ENCODE peak calls at places on chromosomes 2 and 18, in four cellular contexts. I, R, X and A are unnamed samples.

GRCh38 chr18:54558609-54559585 is 32.1 kb upstream of the DYNAP start:
- DNase-seq in R (no peak), X (no peak), I (peak; percentile 3), A (peak; percentile 24)

GRCh38 chr2:240713071-240713927 is 21.6 kb downstream of the AQP12A start:
- DNase-seq in X (no peak), I (no peak), R (no peak), A (no peak)

GRCh38 chr18:78979058-78979680 is 449 bp upstream of the SALL3 start:
- DNase-seq in X (peak; percentile 72), I (no peak), R (no peak), A (peak; percentile 66)

GRCh38 chr2:158969717-158970521 is 1.5 kb downstream of the TANC1 start:
- DNase-seq in X (peak; percentile 53), I (peak; percentile 21), R (no peak), A (peak; percentile 63)

GRCh38 chr2:216279459-216279858 is 92.8 kb downstream of the MARCHF4 start:
- DNase-seq in R (no peak), I (peak; percentile 38), X (no peak), A (no peak)

GRCh38 chr2:96084006-96084857 is 32.1 kb downstream of the ADRA2B start:
- DNase-seq in I (no peak), R (no peak), X (peak; percentile 18), A (no peak)

GRCh38 chr2:128534688-128535392 is 216.2 kb upstream of the HS6ST1 start:
- DNase-seq in I (no peak), R (no peak), X (no peak), A (no peak)

GRCh38 chr2:65231121-65231520 is 3.5 kb downstream of the ACTR2 start:
- DNase-seq in X (no peak), I (peak; percentile 61), R (no peak), A (no peak)

GRCh38 chr2:133480707-133481429 is 87.4 kb downstream of the NCKAP5 start:
- DNase-seq in X (no peak), I (no peak), R (no peak), A (no peak)

GRCh38 chr2:100852999-100853908 is 33.3 kb downstream of the NPAS2 start:
- DNase-seq in R (no peak), X (peak; percentile 56), I (peak; percentile 34), A (peak; percentile 10)

GRCh38 chr2:126886906-126887280 is 11.8 kb upstream of the TEX51 start:
- DNase-seq in I (no peak), X (no peak), R (no peak), A (no peak)

GRCh38 chr2:112001136-112001764 is 53.8 kb upstream of the TMEM87B start:
- DNase-seq in R (no peak), X (no peak), I (no peak), A (no peak)

GRCh38 chr2:39603436-39603835 is 62.3 kb upstream of the TMEM178A start:
- DNase-seq in I (peak; percentile 33), X (no peak), R (no peak), A (no peak)

DNA sequence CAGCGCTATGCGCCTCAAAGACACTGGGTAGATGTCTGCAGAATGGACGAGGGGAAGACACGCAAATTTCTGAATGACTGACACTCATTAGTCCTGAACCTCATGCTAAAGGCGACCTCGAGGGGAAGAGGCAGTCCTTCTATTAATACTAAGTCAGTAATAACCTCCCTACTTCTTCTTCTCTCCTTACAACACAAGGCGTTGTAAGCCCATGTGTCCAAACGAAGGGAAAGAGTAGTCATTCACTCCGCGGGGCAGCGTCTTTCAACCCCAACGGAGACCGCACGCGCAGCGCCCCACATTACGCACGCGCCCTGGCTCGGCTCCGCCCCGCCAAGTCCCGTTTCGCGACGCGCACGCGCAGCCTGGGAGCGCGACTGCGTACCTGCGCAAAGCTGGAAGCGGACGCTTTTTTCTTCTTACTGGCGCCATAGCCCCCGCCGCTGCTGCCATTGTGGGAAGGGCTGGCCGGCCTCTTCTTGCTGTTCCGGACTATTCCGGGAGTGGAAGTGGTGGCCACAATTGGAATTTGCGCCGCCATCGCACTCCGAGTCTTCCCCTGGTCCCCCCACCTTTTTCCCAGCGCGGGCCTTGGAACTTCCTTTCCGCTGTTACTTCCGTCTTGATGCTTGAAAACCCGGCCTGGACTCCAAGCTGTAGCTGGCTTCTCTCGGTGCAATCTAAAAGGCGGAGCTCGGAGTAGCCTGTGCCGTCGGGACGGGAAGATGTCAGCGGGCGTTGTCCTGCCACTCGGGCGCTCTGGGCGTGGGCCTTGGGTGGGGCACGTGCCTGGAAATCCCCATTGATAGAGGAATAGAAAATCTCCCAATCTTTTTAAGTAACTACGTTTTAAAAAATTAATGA is at the start of gene INO80C:
- DNase-seq in R (peak; percentile 62), I (peak; percentile 93), X (peak; percentile 91), A (peak; percentile 97)
- H3K4ac ChIP-seq in R (no peak within 1 kb of the TSS), I (peak within 1 kb of the TSS; percentile 91), X (no peak within 1 kb of the TSS), A (peak within 1 kb of the TSS; percentile 83)

GRCh38 chr2:25173719-25174118 is 5.3 kb upstream of the POMC start:
- DNase-seq in X (no peak), R (no peak), I (no peak), A (no peak)

GRCh38 chr2:25176541-25177368 is 8.4 kb upstream of the POMC start:
- DNase-seq in X (no peak), R (no peak), I (no peak), A (peak; percentile 36)

GRCh38 chr2:25177369-25177641 is 8.9 kb upstream of the POMC start:
- DNase-seq in X (no peak), I (no peak), R (no peak), A (no peak)

GRCh38 chr2:25174192-25174861 is 5.9 kb upstream of the POMC start:
- DNase-seq in I (no peak), R (no peak), X (no peak), A (no peak)

DNA sequence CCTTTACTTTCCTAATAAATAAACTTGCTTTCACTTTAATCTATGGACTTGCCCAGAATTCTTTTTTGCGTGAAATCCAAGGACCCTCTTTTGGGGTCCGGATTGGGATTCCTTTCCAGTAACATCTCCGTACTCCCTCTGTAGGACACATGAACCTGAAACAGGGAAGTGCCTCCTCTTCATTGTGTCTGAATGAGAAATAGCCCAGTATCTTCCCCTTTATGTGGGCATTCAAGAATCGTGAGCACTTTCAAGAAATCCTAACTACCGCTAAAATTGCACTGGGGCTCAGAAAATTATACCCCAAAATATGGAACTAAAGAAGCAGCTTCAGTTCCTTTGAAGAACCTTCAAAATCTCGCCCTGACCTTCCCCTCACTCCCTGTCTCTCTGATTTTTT is 7.8 kb upstream of the POMC start:
- DNase-seq in X (no peak), R (no peak), I (no peak), A (no peak)
- H3K56ac ChIP-seq in X (no peak overlapping the region), R (no peak overlapping the region), I (no peak overlapping the region), A (no peak overlapping the region)

GRCh38 chr2:45867349-45867748 is 215.9 kb downstream of the PRKCE start:
- DNase-seq in I (no peak), X (no peak), R (no peak), A (no peak)
- H3K4ac ChIP-seq in I (no peak overlapping the region), X (no peak overlapping the region), R (no peak overlapping the region), A (no peak overlapping the region)

GRCh38 chr2:15953891-15954680 is 13.7 kb downstream of the MYCN start:
- DNase-seq in I (no peak), R (no peak), X (no peak), A (no peak)
- H3K56ac ChIP-seq in I (no peak overlapping the region), R (no peak overlapping the region), X (no peak overlapping the region), A (no peak overlapping the region)